ENCODE peak calls at places on chromosomes 5 and 9, in seven cellular contexts. One of them, this sample, is unnamed.

GRCh38 chr5:136066705-136067271 is 38.0 kb downstream of the TGFBI start:
- DNase-seq in HepG2: peak
- DNase-seq in spleen: no peak
- DNase-seq in HL-60: no peak
- DNase-seq in prostate gland: no peak
- DNase-seq in HCT116: no peak
- DNase-seq in sigmoid colon: peak
- DNase-seq in this sample: no peak

GRCh38 chr5:43769576-43770352 is 166.8 kb downstream of the NNT start:
- DNase-seq in HepG2: no peak
- DNase-seq in spleen: no peak
- DNase-seq in HL-60: no peak
- DNase-seq in prostate gland: no peak
- DNase-seq in HCT116: no peak
- DNase-seq in sigmoid colon: peak
- DNase-seq in this sample: no peak

GRCh38 chr5:108381955-108382783 is at the start of gene FBXL17:
- DNase-seq in HepG2: peak
- DNase-seq in spleen: peak
- DNase-seq in HL-60: peak
- DNase-seq in prostate gland: peak
- DNase-seq in HCT116: peak
- DNase-seq in sigmoid colon: peak
- DNase-seq in this sample: peak

GRCh38 chr5:22965960-22966359 is 112.8 kb upstream of the CDH12 start:
- DNase-seq in HepG2: no peak
- DNase-seq in spleen: no peak
- DNase-seq in HL-60: no peak
- DNase-seq in prostate gland: no peak
- DNase-seq in HCT116: no peak
- DNase-seq in sigmoid colon: no peak
- DNase-seq in this sample: no peak

GRCh38 chr5:38023353-38023752 is 183.5 kb upstream of the GDNF start:
- DNase-seq in HepG2: no peak
- DNase-seq in spleen: no peak
- DNase-seq in HL-60: no peak
- DNase-seq in prostate gland: no peak
- DNase-seq in HCT116: no peak
- DNase-seq in sigmoid colon: no peak
- DNase-seq in this sample: no peak

GRCh38 chr5:164578401-164578800 is 1073.0 kb downstream of the MAT2B start:
- DNase-seq in HepG2: no peak
- DNase-seq in spleen: no peak
- DNase-seq in HL-60: no peak
- DNase-seq in prostate gland: no peak
- DNase-seq in HCT116: no peak
- DNase-seq in sigmoid colon: no peak
- DNase-seq in this sample: no peak

GRCh38 chr5:113293613-113294340 is 141.0 kb downstream of the TSSK1B start:
- DNase-seq in HepG2: no peak
- DNase-seq in spleen: no peak
- DNase-seq in HL-60: no peak
- DNase-seq in prostate gland: peak
- DNase-seq in HCT116: no peak
- DNase-seq in sigmoid colon: no peak
- DNase-seq in this sample: no peak

GRCh38 chr5:80960531-80961375 is 590 bp downstream of the RASGRF2 start:
- DNase-seq in HepG2: peak
- DNase-seq in spleen: peak
- DNase-seq in HL-60: no peak
- DNase-seq in prostate gland: no peak
- DNase-seq in HCT116: no peak
- DNase-seq in sigmoid colon: no peak
- DNase-seq in this sample: peak

GRCh38 chr5:141398608-141399007 is 861 bp downstream of the PCDHGB5 start:
- DNase-seq in HepG2: no peak
- DNase-seq in spleen: no peak
- DNase-seq in HL-60: no peak
- DNase-seq in prostate gland: no peak
- DNase-seq in HCT116: no peak
- DNase-seq in sigmoid colon: no peak
- DNase-seq in this sample: no peak

GRCh38 chr9:88661759-88662158 is 126.8 kb downstream of the NXNL2 start:
- DNase-seq in HepG2: peak
- DNase-seq in spleen: no peak
- DNase-seq in HL-60: no peak
- DNase-seq in prostate gland: no peak
- DNase-seq in HCT116: no peak
- DNase-seq in sigmoid colon: no peak
- DNase-seq in this sample: no peak

GRCh38 chr9:105355810-105356209 is 92.0 kb upstream of the FSD1L start:
- DNase-seq in HepG2: no peak
- DNase-seq in spleen: no peak
- DNase-seq in HL-60: no peak
- DNase-seq in prostate gland: no peak
- DNase-seq in HCT116: no peak
- DNase-seq in sigmoid colon: no peak
- DNase-seq in this sample: peak

GRCh38 chr9:111959960-111960359 is 63.3 kb downstream of the UGCG start:
- DNase-seq in HepG2: no peak
- DNase-seq in spleen: no peak
- DNase-seq in HL-60: no peak
- DNase-seq in prostate gland: no peak
- DNase-seq in HCT116: no peak
- DNase-seq in sigmoid colon: no peak
- DNase-seq in this sample: no peak

GRCh38 chr5:14615365-14615764 is 33.8 kb downstream of the OTULINL start:
- DNase-seq in HepG2: no peak
- DNase-seq in spleen: no peak
- DNase-seq in HL-60: no peak
- DNase-seq in prostate gland: no peak
- DNase-seq in HCT116: no peak
- DNase-seq in sigmoid colon: no peak
- DNase-seq in this sample: no peak

GRCh38 chr9:21789541-21790037 is 12.8 kb upstream of the MTAP start:
- DNase-seq in HepG2: peak
- DNase-seq in spleen: no peak
- DNase-seq in HL-60: peak
- DNase-seq in prostate gland: peak
- DNase-seq in HCT116: peak
- DNase-seq in sigmoid colon: no peak
- DNase-seq in this sample: peak

GRCh38 chr5:106940986-106941385 is 729.8 kb downstream of the EFNA5 start:
- DNase-seq in HepG2: peak
- DNase-seq in spleen: no peak
- DNase-seq in HL-60: no peak
- DNase-seq in prostate gland: no peak
- DNase-seq in HCT116: no peak
- DNase-seq in sigmoid colon: no peak
- DNase-seq in this sample: no peak

GRCh38 chr9:134971196-134971595 is 53.5 kb upstream of the FCN1 start:
- DNase-seq in HepG2: no peak
- DNase-seq in spleen: peak
- DNase-seq in HL-60: no peak
- DNase-seq in prostate gland: no peak
- DNase-seq in HCT116: no peak
- DNase-seq in sigmoid colon: peak
- DNase-seq in this sample: no peak

GRCh38 chr5:120463991-120464626 is at the start of gene PRR16:
- DNase-seq in HepG2: no peak
- DNase-seq in spleen: peak
- DNase-seq in HL-60: no peak
- DNase-seq in prostate gland: peak
- DNase-seq in HCT116: no peak
- DNase-seq in sigmoid colon: peak
- DNase-seq in this sample: peak

GRCh38 chr9:127720031-127720864 is 4.4 kb downstream of the TTC16 start:
- DNase-seq in HepG2: no peak
- DNase-seq in spleen: no peak
- DNase-seq in HL-60: no peak
- DNase-seq in prostate gland: no peak
- DNase-seq in HCT116: no peak
- DNase-seq in sigmoid colon: no peak
- DNase-seq in this sample: no peak

GRCh38 chr5:4570047-4571015 is 569.8 kb upstream of the ADAMTS16 start:
- DNase-seq in HepG2: peak
- DNase-seq in spleen: no peak
- DNase-seq in HL-60: no peak
- DNase-seq in prostate gland: no peak
- DNase-seq in HCT116: no peak
- DNase-seq in sigmoid colon: no peak
- DNase-seq in this sample: no peak

GRCh38 chr9:123375725-123376132 is 19.7 kb downstream of the CRB2 start:
- DNase-seq in HepG2: peak
- DNase-seq in spleen: no peak
- DNase-seq in HL-60: no peak
- DNase-seq in prostate gland: no peak
- DNase-seq in HCT116: no peak
- DNase-seq in sigmoid colon: peak
- DNase-seq in this sample: peak

GRCh38 chr9:117775576-117775975 is 71.4 kb downstream of the TLR4 start:
- DNase-seq in HepG2: no peak
- DNase-seq in spleen: no peak
- DNase-seq in HL-60: no peak
- DNase-seq in prostate gland: no peak
- DNase-seq in HCT116: no peak
- DNase-seq in sigmoid colon: no peak
- DNase-seq in this sample: no peak

GRCh38 chr5:141354900-141355469 is at the start of gene PCDHGA4:
- DNase-seq in HepG2: no peak
- DNase-seq in spleen: no peak
- DNase-seq in HL-60: no peak
- DNase-seq in prostate gland: no peak
- DNase-seq in HCT116: no peak
- DNase-seq in sigmoid colon: no peak
- DNase-seq in this sample: no peak

GRCh38 chr9:16368425-16369087 is 501.9 kb downstream of the BNC2 start:
- DNase-seq in HepG2: no peak
- DNase-seq in spleen: no peak
- DNase-seq in HL-60: no peak
- DNase-seq in prostate gland: no peak
- DNase-seq in HCT116: no peak
- DNase-seq in sigmoid colon: no peak
- DNase-seq in this sample: no peak

GRCh38 chr5:170105643-170106611 is at the start of gene FOXI1:
- DNase-seq in HepG2: no peak
- DNase-seq in spleen: no peak
- DNase-seq in HL-60: peak
- DNase-seq in prostate gland: no peak
- DNase-seq in HCT116: no peak
- DNase-seq in sigmoid colon: no peak
- DNase-seq in this sample: no peak

GRCh38 chr9:10562581-10563343 is 50.0 kb downstream of the PTPRD start:
- DNase-seq in HepG2: no peak
- DNase-seq in spleen: no peak
- DNase-seq in HL-60: no peak
- DNase-seq in prostate gland: no peak
- DNase-seq in HCT116: no peak
- DNase-seq in sigmoid colon: no peak
- DNase-seq in this sample: no peak

GRCh38 chr5:80054682-80055081 is 19.5 kb downstream of the THBS4 start:
- DNase-seq in HepG2: no peak
- DNase-seq in spleen: no peak
- DNase-seq in HL-60: no peak
- DNase-seq in prostate gland: no peak
- DNase-seq in HCT116: no peak
- DNase-seq in sigmoid colon: no peak
- DNase-seq in this sample: no peak

GRCh38 chr9:4741365-4742031 is 496 bp upstream of the AK3 start:
- DNase-seq in HepG2: peak
- DNase-seq in spleen: no peak
- DNase-seq in HL-60: no peak
- DNase-seq in prostate gland: peak
- DNase-seq in HCT116: no peak
- DNase-seq in sigmoid colon: peak
- DNase-seq in this sample: peak
- TF ChIP-seq POLR2AphosphoS5 in HepG2: peak
- TF ChIP-seq POLR2AphosphoS5 in spleen: no peak
- TF ChIP-seq POLR2AphosphoS5 in HL-60: no peak
- TF ChIP-seq POLR2AphosphoS5 in prostate gland: no peak
- TF ChIP-seq POLR2AphosphoS5 in HCT116: peak
- TF ChIP-seq POLR2AphosphoS5 in sigmoid colon: no peak
- TF ChIP-seq POLR2AphosphoS5 in this sample: peak

GRCh38 chr5:126536874-126537273 is 58.1 kb downstream of the ALDH7A1 start:
- DNase-seq in HepG2: no peak
- DNase-seq in spleen: no peak
- DNase-seq in HL-60: no peak
- DNase-seq in prostate gland: no peak
- DNase-seq in HCT116: no peak
- DNase-seq in sigmoid colon: no peak
- DNase-seq in this sample: no peak
- TF ChIP-seq CTCF in HepG2: no peak
- TF ChIP-seq CTCF in spleen: no peak
- TF ChIP-seq CTCF in HL-60: no peak
- TF ChIP-seq CTCF in prostate gland: no peak
- TF ChIP-seq CTCF in HCT116: no peak
- TF ChIP-seq CTCF in sigmoid colon: peak
- TF ChIP-seq CTCF in this sample: no peak

GRCh38 chr5:861442-862366 is 10.9 kb upstream of the ZDHHC11 start:
- DNase-seq in HepG2: no peak
- DNase-seq in spleen: no peak
- DNase-seq in HL-60: no peak
- DNase-seq in prostate gland: no peak
- DNase-seq in HCT116: no peak
- DNase-seq in sigmoid colon: no peak
- DNase-seq in this sample: no peak
- TF ChIP-seq POLR2AphosphoS5 in HepG2: no peak
- TF ChIP-seq POLR2AphosphoS5 in spleen: peak
- TF ChIP-seq POLR2AphosphoS5 in HL-60: peak
- TF ChIP-seq POLR2AphosphoS5 in prostate gland: no peak
- TF ChIP-seq POLR2AphosphoS5 in HCT116: peak
- TF ChIP-seq POLR2AphosphoS5 in sigmoid colon: no peak
- TF ChIP-seq POLR2AphosphoS5 in this sample: no peak

GRCh38 chr5:74209566-74209965 is 431.0 kb downstream of the ENC1 start:
- DNase-seq in HepG2: no peak
- DNase-seq in spleen: no peak
- DNase-seq in HL-60: no peak
- DNase-seq in prostate gland: no peak
- DNase-seq in HCT116: no peak
- DNase-seq in sigmoid colon: no peak
- DNase-seq in this sample: no peak

GRCh38 chr5:74201334-74202081 is 439.0 kb downstream of the ENC1 start:
- DNase-seq in HepG2: no peak
- DNase-seq in spleen: no peak
- DNase-seq in HL-60: no peak
- DNase-seq in prostate gland: no peak
- DNase-seq in HCT116: no peak
- DNase-seq in sigmoid colon: no peak
- DNase-seq in this sample: no peak

GRCh38 chr5:74205745-74206570 is 434.6 kb downstream of the ENC1 start:
- DNase-seq in HepG2: no peak
- DNase-seq in spleen: no peak
- DNase-seq in HL-60: no peak
- DNase-seq in prostate gland: no peak
- DNase-seq in HCT116: no peak
- DNase-seq in sigmoid colon: no peak
- DNase-seq in this sample: no peak

GRCh38 chr5:74212336-74212735 is 428.2 kb downstream of the ENC1 start:
- DNase-seq in HepG2: peak
- DNase-seq in spleen: no peak
- DNase-seq in HL-60: no peak
- DNase-seq in prostate gland: no peak
- DNase-seq in HCT116: peak
- DNase-seq in sigmoid colon: no peak
- DNase-seq in this sample: peak

GRCh38 chr5:74206571-74207550 is 433.7 kb downstream of the ENC1 start:
- DNase-seq in HepG2: no peak
- DNase-seq in spleen: no peak
- DNase-seq in HL-60: no peak
- DNase-seq in prostate gland: peak
- DNase-seq in HCT116: no peak
- DNase-seq in sigmoid colon: peak
- DNase-seq in this sample: peak
- TF ChIP-seq CTCF in HepG2: no peak
- TF ChIP-seq CTCF in spleen: no peak
- TF ChIP-seq CTCF in HL-60: no peak
- TF ChIP-seq CTCF in prostate gland: no peak
- TF ChIP-seq CTCF in HCT116: no peak
- TF ChIP-seq CTCF in sigmoid colon: no peak
- TF ChIP-seq CTCF in this sample: no peak